ENCODE peak calls at places on chromosomes 16 and 17, in nine cellular contexts. L is hypothalamus; W is GM23338; S is caudate nucleus; T is stomach; N is stimulated activated CD8-positive, alpha-beta memory T cell treated with anti-CD3 and anti-CD28 coated beads, Interleukin-7, amount 100 ng/mL, for 1 hour; Y is activated naive CD4-positive, alpha-beta T cell treated with anti-CD3 and anti-CD28 coated beads, Interleukin-2, amount 10 ng/mL, durations not matched to agents 7 days and 5 days; X is ELR; K is body of pancreas. I is an unnamed sample.

GRCh38 chr16:13767215-13767614 is 152.7 kb upstream of the ERCC4 start:
- DNase-seq in L (no peak), W (peak), S (no peak), T (no peak), N (no peak), Y (no peak), X (no peak), K (no peak), I (peak)

GRCh38 chr17:19409509-19409908 is 1.5 kb upstream of the RNF112 start:
- DNase-seq in L (no peak), W (no peak), S (no peak), T (no peak), N (no peak), Y (no peak), X (peak), K (no peak), I (no peak)

GRCh38 chr16:75281826-75282225 is 30.4 kb upstream of the BCAR1 start:
- DNase-seq in L (no peak), W (no peak), S (no peak), T (no peak), N (no peak), Y (no peak), X (no peak), K (no peak), I (no peak)

GRCh38 chr17:31079731-31080130 is 15.0 kb upstream of the NF1 start:
- DNase-seq in L (no peak), W (no peak), S (no peak), T (no peak), N (no peak), Y (no peak), X (no peak), K (no peak), I (no peak)

GRCh38 chr17:14553847-14554246 is 253.0 kb downstream of the HS3ST3B1 start:
- DNase-seq in L (no peak), W (peak), S (no peak), T (no peak), N (no peak), Y (no peak), X (no peak), K (no peak), I (no peak)

GRCh38 chr17:38460716-38461650 is 32.7 kb downstream of the ARHGAP23 start:
- DNase-seq in L (no peak), W (no peak), S (no peak), T (no peak), N (no peak), Y (no peak), X (no peak), K (no peak), I (no peak)

GRCh38 chr16:57115504-57116182 is 23.3 kb downstream of the CPNE2 start:
- DNase-seq in L (peak), W (peak), S (peak), T (no peak), N (no peak), Y (no peak), X (no peak), K (peak), I (no peak)

GRCh38 chr16:19548144-19548543 is 7.4 kb upstream of the VPS35L start:
- DNase-seq in L (no peak), W (no peak), S (no peak), T (no peak), N (no peak), Y (no peak), X (no peak), K (no peak), I (no peak)

GRCh38 chr17:2025220-2025621 is at the start of gene RTN4RL1:
- DNase-seq in L (no peak), W (peak), S (no peak), T (peak), N (peak), Y (peak), X (peak), K (peak), I (peak)

GRCh38 chr17:10337976-10338375 is 34.8 kb downstream of the MYH13 start:
- DNase-seq in L (no peak), W (no peak), S (no peak), T (no peak), N (no peak), Y (no peak), X (no peak), K (no peak), I (no peak)

GRCh38 chr16:819336-819735 is 18.8 kb upstream of the GNG13 start:
- DNase-seq in L (no peak), W (no peak), S (no peak), T (no peak), N (no peak), Y (peak), X (no peak), K (no peak), I (no peak)

GRCh38 chr17:76678330-76678729 is 32.4 kb downstream of the MXRA7 start:
- DNase-seq in L (no peak), W (no peak), S (no peak), T (no peak), N (no peak), Y (peak), X (no peak), K (no peak), I (no peak)

GRCh38 chr17:21285164-21286065 is 904 bp downstream of the MAP2K3 start:
- DNase-seq in L (no peak), W (no peak), S (no peak), T (peak), N (no peak), Y (no peak), X (peak), K (peak), I (peak)

GRCh38 chr17:64741924-64742670 is 80.0 kb upstream of the SMURF2 start:
- DNase-seq in L (no peak), W (peak), S (no peak), T (no peak), N (no peak), Y (no peak), X (peak), K (peak), I (no peak)

GRCh38 chr17:76683011-76683755 is 27.6 kb downstream of the MXRA7 start:
- DNase-seq in L (no peak), W (peak), S (no peak), T (no peak), N (no peak), Y (no peak), X (no peak), K (no peak), I (no peak)

GRCh38 chr16:73457851-73458250 is 409.9 kb upstream of the ZFHX3 start:
- DNase-seq in L (no peak), W (no peak), S (no peak), T (no peak), N (no peak), Y (no peak), X (no peak), K (no peak), I (no peak)

GRCh38 chr17:10197721-10198508 is 491 bp downstream of the GAS7 start:
- DNase-seq in L (no peak), W (peak), S (no peak), T (no peak), N (no peak), Y (peak), X (no peak), K (no peak), I (no peak)

GRCh38 chr16:57618306-57619132 is 9.9 kb upstream of the ADGRG1 start:
- DNase-seq in L (no peak), W (no peak), S (no peak), T (peak), N (no peak), Y (peak), X (peak), K (peak), I (no peak)

GRCh38 chr16:16076400-16076901 is 127.0 kb downstream of the ABCC1 start:
- DNase-seq in L (no peak), W (peak), S (no peak), T (no peak), N (no peak), Y (no peak), X (no peak), K (no peak), I (no peak)

GRCh38 chr16:67441907-67442306 is 11.0 kb downstream of the HSD11B2 start:
- DNase-seq in L (no peak), W (no peak), S (no peak), T (peak), N (no peak), Y (no peak), X (no peak), K (peak), I (no peak)

GRCh38 chr16:17149904-17150483 is 320.8 kb downstream of the XYLT1 start:
- DNase-seq in L (no peak), W (peak), S (no peak), T (no peak), N (no peak), Y (no peak), X (no peak), K (no peak), I (no peak)

GRCh38 chr16:31265329-31266245 is 5.8 kb downstream of the ITGAM start:
- DNase-seq in L (no peak), W (peak), S (no peak), T (peak), N (peak), Y (peak), X (peak), K (peak), I (peak)

GRCh38 chr16:80543162-80543561 is 2.4 kb downstream of the DYNLRB2 start:
- DNase-seq in L (no peak), W (no peak), S (no peak), T (no peak), N (no peak), Y (no peak), X (no peak), K (no peak), I (no peak)

GRCh38 chr17:48486557-48486956 is 44.3 kb downstream of the HOXB1 start:
- DNase-seq in L (no peak), W (no peak), S (no peak), T (no peak), N (no peak), Y (no peak), X (peak), K (peak), I (peak)

GRCh38 chr17:11642655-11643054 is 44.4 kb downstream of the DNAH9 start:
- DNase-seq in L (no peak), W (no peak), S (no peak), T (no peak), N (no peak), Y (no peak), X (no peak), K (no peak), I (no peak)

GRCh38 chr17:7882629-7883028 is 6.0 kb upstream of the CHD3 start:
- DNase-seq in L (no peak), W (no peak), S (no peak), T (no peak), N (no peak), Y (no peak), X (no peak), K (no peak), I (no peak)

GRCh38 chr16:70577256-70577698 is 53.7 kb downstream of the SF3B3 start:
- DNase-seq in L (no peak), W (no peak), S (no peak), T (no peak), N (no peak), Y (no peak), X (peak), K (no peak), I (peak)

GRCh38 chr17:29008591-29008990 is 2.8 kb upstream of the SEZ6 start:
- DNase-seq in L (no peak), W (no peak), S (no peak), T (no peak), N (no peak), Y (no peak), X (no peak), K (no peak), I (no peak)

GRCh38 chr17:73478768-73479424 is 165.3 kb downstream of the SDK2 start:
- DNase-seq in L (no peak), W (peak), S (no peak), T (no peak), N (no peak), Y (no peak), X (no peak), K (no peak), I (no peak)

I was measured in ACHN.